ENCODE peak calls at places on chromosomes 11 and 22, in six cellular contexts. C is psoas muscle, Z is heart left ventricle, W is Panc1, M is AG04450, N is A673. D is an unnamed sample.

GRCh38 chr11:126628790-126629621 is 273.5 kb downstream of the ST3GAL4 start:
- DNase-seq in W (no peak), Z (no peak), N (peak), M (peak), C (no peak), D (peak)

GRCh38 chr11:135036488-135037297 is 624.7 kb upstream of the B3GAT1 start:
- DNase-seq in C (no peak), N (no peak), M (no peak), W (no peak), Z (no peak), D (no peak)

GRCh38 chr11:114161486-114162250 is 102.2 kb downstream of the ZBTB16 start:
- DNase-seq in W (no peak), C (no peak), N (no peak), M (no peak), Z (no peak), D (peak)

GRCh38 chr22:30884211-30885000 is 84.2 kb downstream of the MORC2 start:
- DNase-seq in M (no peak), Z (no peak), N (no peak), C (no peak), W (no peak), D (no peak)

GRCh38 chr11:100791873-100792272 is 104.8 kb downstream of the ARHGAP42 start:
- DNase-seq in Z (no peak), N (no peak), M (no peak), C (no peak), W (no peak), D (no peak)

GRCh38 chr11:89067264-89067663 is 1.5 kb upstream of the GRM5 start:
- DNase-seq in W (no peak), C (no peak), M (no peak), N (no peak), Z (no peak), D (no peak)

GRCh38 chr22:46907578-46908215 is 145.2 kb downstream of the TBC1D22A start:
- DNase-seq in C (no peak), N (no peak), W (no peak), Z (no peak), M (no peak), D (no peak)

GRCh38 chr11:86624366-86624765 is 48.0 kb downstream of the ME3 start:
- DNase-seq in N (no peak), M (no peak), C (no peak), W (no peak), Z (no peak), D (no peak)

GRCh38 chr22:44411226-44412135 is 86.6 kb downstream of the RTL6 start:
- DNase-seq in C (no peak), W (no peak), N (no peak), M (no peak), Z (no peak), D (no peak)

GRCh38 chr11:120904116-120904515 is 119.8 kb upstream of the TBCEL start:
- DNase-seq in N (no peak), W (no peak), Z (no peak), C (no peak), M (no peak), D (no peak)

GRCh38 chr11:67345949-67346819 is 7.2 kb downstream of the POLD4 start:
- DNase-seq in M (no peak), N (peak), C (no peak), W (peak), Z (no peak), D (no peak)

GRCh38 chr22:27573280-27573711 is 228.3 kb downstream of the MN1 start:
- DNase-seq in W (no peak), C (no peak), N (no peak), M (no peak), Z (no peak), D (no peak)

GRCh38 chr22:37169412-37169811 is 18.6 kb downstream of the C1QTNF6 start:
- DNase-seq in N (no peak), C (no peak), M (no peak), W (no peak), Z (no peak), D (no peak)
- H3K4me3 ChIP-seq in N (no peak), C (no peak), M (no peak), W (no peak), Z (no peak), D (no peak)

GRCh38 chr11:58994171-58994570 is 54.9 kb downstream of the GLYATL1 start:
- DNase-seq in M (no peak), C (no peak), N (no peak), W (no peak), Z (no peak), D (no peak)
- H3K27ac ChIP-seq in M (no peak), C (no peak), N (no peak), W (no peak), Z (no peak), D (no peak)

DNA sequence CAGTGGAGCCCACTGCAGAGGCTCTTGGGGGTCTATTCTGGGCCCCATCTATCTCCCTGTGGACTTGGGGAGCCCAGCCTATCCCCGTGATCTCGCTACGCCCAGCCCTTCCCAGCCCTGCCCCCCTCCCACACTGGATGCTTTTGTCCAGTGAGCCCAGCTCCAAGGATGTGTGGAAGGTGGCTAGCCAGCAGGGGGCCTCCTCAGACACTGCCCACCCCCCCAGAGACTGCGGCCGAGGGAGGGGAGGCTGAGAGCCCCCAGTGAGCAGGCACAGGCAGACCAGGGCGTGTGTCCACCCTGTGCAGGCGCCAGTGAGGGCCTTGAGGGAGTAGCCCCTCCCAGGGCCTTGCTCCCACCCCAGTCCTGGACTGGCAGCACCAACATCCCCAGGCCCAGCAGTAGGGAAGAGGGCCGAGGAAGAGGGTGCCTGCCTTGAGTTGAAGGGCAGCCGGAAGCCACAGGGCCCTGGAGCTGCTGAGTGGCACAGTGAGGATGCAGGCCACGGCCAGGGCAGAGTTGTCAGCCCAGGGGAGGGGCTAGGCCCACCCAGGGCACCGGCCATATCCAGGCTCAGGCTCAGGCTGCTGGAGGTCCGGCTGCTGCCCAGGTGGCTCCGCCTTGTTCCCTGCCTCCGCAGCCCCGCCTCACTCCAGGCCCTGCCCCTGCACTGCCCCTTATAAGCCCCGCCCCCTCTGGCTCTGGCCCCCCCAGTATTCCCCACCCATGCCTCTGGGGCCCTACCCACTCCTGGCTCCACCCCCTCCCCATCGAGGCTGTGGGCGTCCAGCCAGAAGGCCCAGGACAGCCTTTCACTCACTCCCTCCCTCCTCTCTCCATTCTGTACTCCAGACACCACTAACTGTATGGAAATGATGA is 28.0 kb downstream of the MOB2 start:
- DNase-seq in C (peak), N (peak), M (no peak), Z (peak), W (no peak), D (no peak)
- TF ChIP-seq CTCF in C (no peak), N (no peak), M (peak), Z (no peak), W (peak), D (peak)

GRCh38 chr11:48005133-48005532 is 24.8 kb downstream of the PTPRJ start:
- DNase-seq in N (no peak), C (no peak), Z (no peak), W (no peak), M (no peak), D (no peak)
- H3K4me3 ChIP-seq in N (no peak), C (no peak), Z (no peak), W (no peak), M (no peak), D (no peak)

DNA sequence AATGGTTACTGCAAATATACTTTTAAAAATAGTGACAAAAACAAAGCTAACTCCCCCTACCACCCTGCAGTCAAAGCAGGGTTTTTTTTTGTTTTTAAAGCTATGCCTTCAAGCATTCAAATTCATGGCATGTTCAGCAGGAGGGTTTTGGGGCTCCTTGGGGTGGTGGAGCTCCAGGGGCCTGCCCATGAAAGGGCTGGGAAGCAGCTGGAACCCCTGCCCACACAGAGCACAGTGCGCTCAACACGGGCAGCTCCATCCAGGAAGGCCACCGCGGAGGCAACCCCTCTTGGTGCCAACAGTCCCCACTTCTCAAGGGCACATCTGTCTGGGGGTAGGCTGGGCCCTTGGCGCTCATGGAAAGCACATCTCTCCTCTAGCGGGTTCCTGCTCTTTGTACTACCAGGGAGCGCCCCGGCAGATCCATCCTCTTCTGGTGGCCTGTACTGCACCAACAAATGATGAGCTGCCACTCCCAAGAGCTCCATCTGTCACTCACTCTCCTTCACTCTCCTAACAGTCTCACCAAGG is 16.6 kb upstream of the PHLDA2 start:
- DNase-seq in N (no peak), M (no peak), W (no peak), Z (no peak), C (no peak), D (no peak)
- H3K27ac ChIP-seq in N (peak), M (peak), W (no peak), Z (no peak), C (peak), D (no peak)